ENCODE peak calls at places on chromosomes 4 and X, in six cellular contexts. V, D, N, G, Y and O are unnamed samples.
A peak's percentile ranks its signal among the peaks of the same experiment; 100 is the strongest.

GRCh38 chr4:71570492-71570891 is 213.4 kb downstream of the GC start:
- DNase-seq in V (peak; percentile 65), Y (no peak), N (no peak), G (no peak), D (no peak), O (no peak)

GRCh38 chr4:187608001-187608421 is 387.6 kb upstream of the ZFP42 start:
- DNase-seq in V (peak; percentile 25), D (no peak), Y (no peak), G (no peak), N (peak; percentile 78), O (no peak)

GRCh38 chr4:109041463-109041862 is 261.0 kb downstream of the COL25A1 start:
- DNase-seq in G (no peak), D (no peak), Y (no peak), N (peak; percentile 14), V (peak; percentile 26), O (no peak)

GRCh38 chrX:23729214-23729613 is 13.9 kb downstream of the ACOT9 start:
- DNase-seq in Y (no peak), D (no peak), V (no peak), N (no peak), G (no peak), O (no peak)

GRCh38 chr4:16222957-16223527 is 3.2 kb downstream of the TAPT1 start:
- DNase-seq in D (no peak), G (no peak), Y (no peak), V (no peak), N (no peak), O (no peak)

GRCh38 chrX:140091276-140091886 is 126.1 kb upstream of the CXorf66 start:
- DNase-seq in V (peak; percentile 0), N (no peak), D (peak; percentile 9), G (no peak), Y (no peak), O (peak; percentile 43)

GRCh38 chr4:8348071-8348470 is 78.5 kb downstream of the HTRA3 start:
- DNase-seq in D (no peak), G (no peak), V (no peak), Y (no peak), N (no peak), O (no peak)

GRCh38 chr4:87947381-87948160 is 27.9 kb upstream of the SPP1 start:
- DNase-seq in Y (no peak), G (no peak), D (no peak), N (peak; percentile 8), V (no peak), O (no peak)

GRCh38 chrX:25198891-25199290 is 183.1 kb upstream of the ARX start:
- DNase-seq in V (no peak), N (no peak), Y (no peak), G (no peak), D (no peak), O (no peak)

GRCh38 chr4:80788798-80789197 is 241.7 kb upstream of the BMP3 start:
- DNase-seq in G (no peak), N (peak; percentile 6), D (no peak), Y (no peak), V (peak; percentile 10), O (no peak)

GRCh38 chr4:78592104-78592783 is 40.7 kb downstream of the ANXA3 start:
- DNase-seq in V (no peak), Y (no peak), D (no peak), G (no peak), N (peak; percentile 7), O (peak; percentile 12)

GRCh38 chr4:45662996-45663395 is 460.9 kb downstream of the GABRG1 start:
- DNase-seq in N (peak; percentile 0), Y (no peak), V (peak; percentile 63), D (no peak), G (no peak), O (no peak)

GRCh38 chr4:1573830-1574459 is 110.2 kb downstream of the FAM53A start:
- DNase-seq in D (no peak), G (no peak), V (no peak), N (no peak), Y (no peak), O (no peak)

GRCh38 chr4:3229328-3229727 is 19.6 kb upstream of the MSANTD1 start:
- DNase-seq in G (no peak), N (no peak), Y (no peak), V (no peak), D (no peak), O (no peak)

GRCh38 chrX:18210470-18210869 is 10.2 kb downstream of the BEND2 start:
- DNase-seq in Y (no peak), G (no peak), V (peak; percentile 2), D (no peak), N (peak; percentile 5), O (no peak)

GRCh38 chr4:62470421-62470983 is 1270.4 kb downstream of the ADGRL3 start:
- DNase-seq in D (no peak), N (no peak), V (no peak), G (no peak), Y (no peak), O (no peak)

GRCh38 chrX:136933617-136934145 is 53.2 kb upstream of the RBMX start:
- DNase-seq in D (no peak), N (no peak), V (no peak), Y (no peak), G (no peak), O (no peak)

GRCh38 chr4:152513078-152513477 is 22.8 kb downstream of the FBXW7 start:
- DNase-seq in G (no peak), V (no peak), Y (no peak), N (no peak), D (no peak), O (no peak)

GRCh38 chrX:140661657-140662056 is 47.9 kb upstream of the LINC00632 start:
- DNase-seq in G (no peak), D (no peak), V (no peak), Y (no peak), N (peak; percentile 44), O (no peak)

GRCh38 chr4:52837716-52838558 is 24.2 kb upstream of the RASL11B start:
- DNase-seq in N (peak; percentile 80), D (no peak), G (peak; percentile 50), V (peak; percentile 35), Y (no peak), O (no peak)

GRCh38 chr4:114383055-114383454 is 215.6 kb upstream of the UGT8 start:
- DNase-seq in N (peak; percentile 22), G (no peak), D (no peak), Y (no peak), V (no peak), O (no peak)

GRCh38 chrX:154526901-154527675 is 11.1 kb upstream of the FAM3A start:
- DNase-seq in D (peak; percentile 44), N (peak; percentile 76), V (peak; percentile 82), G (no peak), Y (peak; percentile 63), O (peak; percentile 80)

GRCh38 chr4:152805071-152805650 is 25.4 kb downstream of the ARFIP1 start:
- DNase-seq in G (no peak), Y (no peak), D (no peak), V (no peak), N (no peak), O (no peak)

GRCh38 chrX:136262812-136263315 is 11.7 kb upstream of the MAP7D3 start:
- DNase-seq in N (no peak), D (no peak), V (no peak), Y (no peak), G (no peak), O (no peak)

GRCh38 chrX:155218777-155219176 is 2.5 kb downstream of the VBP1 start:
- DNase-seq in N (no peak), D (no peak), G (no peak), V (no peak), Y (no peak), O (no peak)